ENCODE peak calls at places on chromosome 22, in four cellular contexts. H is EL, B is activated B cell treated with CpG ODN at 0.5 μM for 24 hours, L is EH. Z is an unnamed sample.

GRCh38 chr22:30015846-30016245 is 64.4 kb upstream of the HORMAD2 start:
- DNase-seq in L (peak), B (no peak), H (peak), Z (peak)

GRCh38 chr22:20422271-20422958 is 15.2 kb downstream of the SCARF2 start:
- DNase-seq in B (no peak), H (no peak), L (peak), Z (no peak)

GRCh38 chr22:44419429-44419828 is 78.6 kb downstream of the RTL6 start:
- DNase-seq in H (peak), L (peak), B (no peak), Z (peak)

GRCh38 chr22:27487600-27488450 is 313.7 kb downstream of the MN1 start:
- DNase-seq in L (peak), B (no peak), H (peak), Z (no peak)

GRCh38 chr22:48968201-48968959 is 859.3 kb downstream of the BRD1 start:
- DNase-seq in L (no peak), B (no peak), H (no peak), Z (peak)

GRCh38 chr22:29065468-29066190 is 4.0 kb upstream of the C22orf31 start:
- DNase-seq in L (no peak), B (no peak), H (no peak), Z (no peak)

GRCh38 chr22:32202539-32203180 is 2.2 kb downstream of the RFPL2 start:
- DNase-seq in H (peak), B (no peak), L (peak), Z (peak)

GRCh38 chr22:38137876-38138687 is 27.6 kb upstream of the BAIAP2L2 start:
- DNase-seq in B (no peak), L (no peak), H (no peak), Z (no peak)

GRCh38 chr22:23772315-23773246 is at the start of gene MMP11:
- DNase-seq in B (peak), H (peak), L (peak), Z (peak)

GRCh38 chr22:42743501-42743991 is 22.9 kb upstream of the A4GALT start:
- DNase-seq in B (no peak), L (peak), H (peak), Z (no peak)

GRCh38 chr22:46410291-46410808 is 74.8 kb downstream of the TRMU start:
- DNase-seq in B (no peak), L (no peak), H (no peak), Z (no peak)

GRCh38 chr22:42685941-42686666 is 34.6 kb downstream of the A4GALT start:
- DNase-seq in L (no peak), B (no peak), H (no peak), Z (no peak)

GRCh38 chr22:37818397-37819099 is 4.6 kb upstream of the GALR3 start:
- DNase-seq in B (peak), L (peak), H (peak), Z (peak)

GRCh38 chr22:35218079-35218478 is 39.2 kb upstream of the HMGXB4 start:
- DNase-seq in B (no peak), L (peak), H (peak), Z (peak)

GRCh38 chr22:37493979-37494378 is 7.8 kb upstream of the MFNG start:
- DNase-seq in H (no peak), L (no peak), B (no peak), Z (no peak)

GRCh38 chr22:36443198-36443770 is 38.2 kb downstream of the TXN2 start:
- DNase-seq in H (no peak), B (no peak), L (peak), Z (no peak)

GRCh38 chr22:37016134-37016910 is 2.9 kb downstream of the TST start:
- DNase-seq in B (no peak), H (no peak), L (no peak), Z (no peak)

GRCh38 chr22:37150701-37151100 is 985 bp upstream of the IL2RB start:
- DNase-seq in L (no peak), H (no peak), B (no peak), Z (no peak)

GRCh38 chr22:41048791-41049717 is 43.3 kb upstream of the EP300 start:
- DNase-seq in B (no peak), L (peak), H (peak), Z (peak)

GRCh38 chr22:33024626-33025025 is 33.6 kb downstream of the SYN3 start:
- DNase-seq in B (no peak), L (no peak), H (no peak), Z (no peak)

GRCh38 chr22:28900379-28900778 is 17.0 kb downstream of the ZNRF3 start:
- DNase-seq in B (no peak), H (no peak), L (no peak), Z (no peak)

GRCh38 chr22:20550057-20550817 is 42.8 kb downstream of the MED15 start:
- DNase-seq in L (peak), B (no peak), H (no peak), Z (no peak)

GRCh38 chr22:28799125-28799833 is 1.1 kb downstream of the XBP1 start:
- DNase-seq in L (peak), B (no peak), H (peak), Z (peak)

GRCh38 chr22:37774728-37775127 is 33.0 kb upstream of the GCAT start:
- DNase-seq in B (no peak), H (no peak), L (no peak), Z (no peak)

GRCh38 chr22:17217179-17217578 is 2.1 kb downstream of the ADA2 start:
- DNase-seq in H (no peak), B (no peak), L (no peak), Z (no peak)

GRCh38 chr22:26610072-26610958 is 7.5 kb downstream of the CRYBB1 start:
- DNase-seq in H (peak), L (peak), B (no peak), Z (no peak)